ENCODE peak calls at places on chromosomes 2 and 18, in nine cellular contexts. L, V, U, B, E, D, W, G and N are unnamed samples.

GRCh38 chr2:10717630-10718029 is 3.8 kb upstream of the ATP6V1C2 start:
- DNase-seq in G (no peak), U (peak; percentile 58), W (no peak), L (peak; percentile 61), D (no peak), V (no peak), E (no peak), B (no peak), N (no peak)

GRCh38 chr18:79528846-79529245 is 133.1 kb downstream of the NFATC1 start:
- DNase-seq in V (peak; percentile 44), L (peak; percentile 64), E (peak; percentile 71), W (peak; percentile 70), U (peak; percentile 72), D (peak; percentile 69), B (peak; percentile 69), G (peak; percentile 49), N (peak; percentile 21)

GRCh38 chr2:11624893-11625292 is 45.1 kb downstream of the NTSR2 start:
- DNase-seq in E (no peak), D (no peak), B (no peak), U (no peak), G (no peak), W (no peak), V (no peak), L (no peak), N (no peak)

GRCh38 chr2:234257859-234258561 is 207.5 kb downstream of the SPP2 start:
- DNase-seq in E (peak; percentile 34), L (peak; percentile 99), B (peak; percentile 46), W (no peak), U (peak; percentile 82), V (no peak), G (peak; percentile 79), D (no peak), N (peak; percentile 48)

GRCh38 chr2:25700221-25700660 is 26.9 kb upstream of the DTNB start:
- DNase-seq in D (peak; percentile 56), W (no peak), E (peak; percentile 34), G (peak; percentile 27), V (no peak), L (peak; percentile 59), U (no peak), B (no peak), N (no peak)

GRCh38 chr2:171210864-171211431 is 50.3 kb upstream of the TLK1 start:
- DNase-seq in B (no peak), E (no peak), V (peak; percentile 12), L (peak; percentile 73), D (peak; percentile 80), G (no peak), W (no peak), U (peak; percentile 19), N (no peak)

GRCh38 chr2:240424341-240425235 is 10.9 kb upstream of the GPC1 start:
- DNase-seq in L (no peak), U (no peak), E (no peak), D (no peak), V (no peak), G (peak; percentile 9), W (no peak), B (peak; percentile 18), N (no peak)

GRCh38 chr18:1914489-1914888 is 656.8 kb downstream of the METTL4 start:
- DNase-seq in V (no peak), L (no peak), B (no peak), G (no peak), E (no peak), W (no peak), U (no peak), D (peak; percentile 43), N (no peak)

GRCh38 chr2:20630967-20631366 is 19.9 kb downstream of the HS1BP3 start:
- DNase-seq in W (no peak), G (no peak), D (no peak), U (no peak), B (no peak), L (no peak), V (no peak), E (no peak), N (no peak)

GRCh38 chr2:20633794-20634259 is 17.1 kb downstream of the HS1BP3 start:
- DNase-seq in U (peak; percentile 75), B (peak; percentile 83), E (no peak), V (no peak), D (no peak), L (no peak), G (peak; percentile 73), W (no peak), N (no peak)

GRCh38 chr2:20633001-20633400 is 17.9 kb downstream of the HS1BP3 start:
- DNase-seq in V (no peak), D (no peak), W (no peak), B (no peak), E (no peak), G (no peak), L (no peak), U (no peak), N (no peak)

GRCh38 chr2:20631617-20632307 is 19.1 kb downstream of the HS1BP3 start:
- DNase-seq in B (no peak), D (no peak), W (no peak), U (no peak), E (no peak), V (no peak), G (no peak), L (no peak), N (no peak)

DNA sequence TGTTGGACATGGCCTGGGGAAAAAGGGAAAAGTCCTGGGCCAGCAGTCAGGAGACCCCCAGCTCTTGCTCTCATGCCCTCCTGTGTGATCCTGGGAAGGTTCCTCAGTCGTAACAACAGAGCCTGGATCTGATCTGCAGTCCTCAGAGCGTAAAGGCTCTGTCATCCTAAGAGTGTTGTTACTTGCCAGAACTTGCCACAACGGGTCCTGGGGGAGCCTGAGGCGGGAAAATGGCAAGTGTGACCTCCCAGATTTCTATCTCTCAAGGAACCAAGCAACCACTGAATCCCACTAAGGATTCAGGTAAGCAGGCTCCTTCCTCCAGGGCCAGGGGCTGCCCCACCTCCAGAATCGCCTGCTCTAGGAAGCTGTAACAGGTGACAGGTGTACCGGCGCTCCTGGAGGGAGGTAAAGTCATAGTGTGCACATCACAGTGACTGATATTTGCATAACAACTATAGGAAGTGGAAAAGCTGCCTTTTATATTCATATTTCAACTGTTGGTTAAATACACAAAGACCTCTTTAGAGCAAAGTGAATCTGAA is 18.4 kb downstream of the HS1BP3 start:
- DNase-seq in W (no peak), V (no peak), E (no peak), D (peak; percentile 32), B (no peak), G (no peak), U (no peak), L (no peak), N (no peak)
- H3K27ac ChIP-seq in W (no peak overlapping the region), V (no peak overlapping the region), E (no peak overlapping the region), D (no peak overlapping the region), B (peak overlapping the region; percentile 80), G (peak overlapping the region; percentile 32), U (peak overlapping the region; percentile 84), L (no peak overlapping the region), N (no peak overlapping the region)

GRCh38 chr2:175401956-175402469 is 220.5 kb upstream of the ATP5MC3 start:
- DNase-seq in B (no peak), U (no peak), W (no peak), E (no peak), V (no peak), L (no peak), D (no peak), G (no peak), N (no peak)

GRCh38 chr2:175399326-175399725 is 217.8 kb upstream of the ATP5MC3 start:
- DNase-seq in B (no peak), V (no peak), E (no peak), U (no peak), D (no peak), L (no peak), W (no peak), G (no peak), N (no peak)

GRCh38 chr2:175398848-175399247 is 217.3 kb upstream of the ATP5MC3 start:
- DNase-seq in D (no peak), B (no peak), G (no peak), W (no peak), E (no peak), U (no peak), V (no peak), L (no peak), N (no peak)

GRCh38 chr2:175402591-175402990 is 221.1 kb upstream of the ATP5MC3 start:
- DNase-seq in W (no peak), B (no peak), D (no peak), V (no peak), L (no peak), U (no peak), E (no peak), G (no peak), N (no peak)

DNA sequence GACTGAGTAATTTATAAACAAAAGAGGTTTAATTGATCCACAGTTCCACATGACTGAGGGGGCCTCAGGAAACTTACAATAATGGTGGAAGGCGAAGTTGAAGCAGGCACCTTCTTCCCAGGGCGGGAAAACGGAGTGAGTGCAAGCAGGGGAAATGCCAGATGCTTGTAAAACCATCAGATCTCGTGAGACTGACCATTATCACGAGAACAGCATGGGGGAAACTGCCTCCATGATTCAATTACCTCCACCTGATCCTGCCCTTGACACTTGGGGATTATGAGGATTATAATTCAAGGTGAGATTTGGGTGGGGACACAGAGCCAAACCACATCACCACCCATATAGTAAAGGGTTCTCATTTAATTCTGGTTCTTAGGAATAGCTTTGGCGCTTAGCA is 219.5 kb upstream of the ATP5MC3 start:
- DNase-seq in D (no peak), V (no peak), W (no peak), G (no peak), E (no peak), L (no peak), U (no peak), B (no peak), N (no peak)
- H3K27ac ChIP-seq in D (no peak overlapping the region), V (no peak overlapping the region), W (no peak overlapping the region), G (no peak overlapping the region), E (no peak overlapping the region), L (no peak overlapping the region), U (no peak overlapping the region), B (no peak overlapping the region), N (no peak overlapping the region)

GRCh38 chr2:128424406-128424805 is 105.7 kb upstream of the HS6ST1 start:
- DNase-seq in G (no peak), V (no peak), U (no peak), D (no peak), W (no peak), B (peak; percentile 17), E (no peak), L (no peak), N (no peak)
- H3K27ac ChIP-seq in G (peak overlapping the region; percentile 41), V (no peak overlapping the region), U (no peak overlapping the region), D (no peak overlapping the region), W (no peak overlapping the region), B (no peak overlapping the region), E (no peak overlapping the region), L (no peak overlapping the region), N (no peak overlapping the region)

GRCh38 chr2:159211447-159212396 is 74.8 kb downstream of the WDSUB1 start:
- DNase-seq in W (no peak), D (no peak), B (no peak), U (no peak), G (no peak), L (peak; percentile 25), E (peak; percentile 46), V (no peak), N (no peak)

GRCh38 chr2:159217661-159218060 is 68.8 kb downstream of the WDSUB1 start:
- DNase-seq in L (no peak), D (no peak), V (no peak), B (no peak), W (no peak), G (no peak), U (no peak), E (no peak), N (no peak)

GRCh38 chr2:159218389-159218788 is 68.1 kb downstream of the WDSUB1 start:
- DNase-seq in E (no peak), V (no peak), L (no peak), B (no peak), G (no peak), W (no peak), D (no peak), U (no peak), N (no peak)

GRCh38 chr2:159213296-159213695 is 73.2 kb downstream of the WDSUB1 start:
- DNase-seq in W (no peak), L (no peak), V (no peak), D (no peak), U (no peak), G (no peak), E (no peak), B (no peak), N (no peak)

GRCh38 chr2:159214325-159214865 is 72.1 kb downstream of the WDSUB1 start:
- DNase-seq in D (no peak), E (no peak), G (no peak), W (no peak), L (no peak), V (no peak), U (no peak), B (no peak), N (no peak)
- H3K27ac ChIP-seq in D (no peak overlapping the region), E (no peak overlapping the region), G (no peak overlapping the region), W (no peak overlapping the region), L (no peak overlapping the region), V (no peak overlapping the region), U (no peak overlapping the region), B (no peak overlapping the region), N (no peak overlapping the region)